ENCODE peak calls at places on chromosome 5, in nine cellular contexts. W is cardiac muscle cell; G is upper lobe of right lung; Y is left lung; I is CD8-positive, alpha-beta T cell; S is bronchial epithelial cell; R is adipocyte; Z is pancreas; F is heart right ventricle. B is an unnamed sample. For H3K36me3, the result is how much of the 10 kb centered on the place peaks cover.

GRCh38 chr5:31854181-31854624 is 215.3 kb downstream of the PDZD2 start:
- DNase-seq in W (peak), G (peak), Y (peak), I (no peak), S (peak), R (peak), Z (no peak), F (peak), B (no peak)

GRCh38 chr5:95081500-95082355 is 203.2 kb downstream of the MCTP1 start:
- DNase-seq in W (peak), G (peak), Y (peak), I (no peak), S (peak), R (peak), Z (no peak), F (peak), B (no peak)

GRCh38 chr5:156201793-156202388 is 125.1 kb upstream of the SGCD start:
- DNase-seq in W (peak), G (no peak), Y (no peak), I (no peak), S (peak), R (peak), Z (no peak), F (no peak), B (no peak)

GRCh38 chr5:20575515-20575914 is 587.5 kb upstream of the CDH18 start:
- DNase-seq in W (peak), G (no peak), Y (no peak), I (no peak), S (no peak), R (no peak), Z (no peak), F (no peak), B (no peak)

GRCh38 chr5:37121027-37121426 is 128.1 kb downstream of the CPLANE1 start:
- DNase-seq in W (no peak), G (no peak), Y (no peak), I (no peak), S (no peak), R (no peak), Z (no peak), F (no peak), B (no peak)

GRCh38 chr5:96381526-96381925 is 51.5 kb downstream of the PCSK1 start:
- DNase-seq in W (no peak), G (no peak), Y (no peak), I (peak), S (no peak), R (no peak), Z (no peak), F (no peak), B (no peak)

GRCh38 chr5:139689631-139690384 is 41.7 kb downstream of the CXXC5 start:
- DNase-seq in W (peak), G (no peak), Y (no peak), I (no peak), S (no peak), R (peak), Z (peak), F (no peak), B (no peak)

GRCh38 chr5:45277860-45278259 is 418.3 kb downstream of the HCN1 start:
- DNase-seq in W (no peak), G (no peak), Y (no peak), I (no peak), S (no peak), R (no peak), Z (no peak), F (no peak), B (no peak)

GRCh38 chr5:97839338-97840081 is 656.5 kb upstream of the RIOK2 start:
- DNase-seq in W (peak), G (no peak), Y (no peak), I (no peak), S (peak), R (peak), Z (no peak), F (no peak), B (no peak)

GRCh38 chr5:56078675-56079500 is 84.1 kb upstream of the IL6ST start:
- DNase-seq in W (peak), G (no peak), Y (no peak), I (no peak), S (peak), R (peak), Z (no peak), F (no peak), B (no peak)

GRCh38 chr5:148374693-148375360 is 8.9 kb upstream of the FBXO38 start:
- DNase-seq in W (peak), G (peak), Y (peak), I (no peak), S (peak), R (peak), Z (no peak), F (no peak), B (no peak)

GRCh38 chr5:75828029-75828428 is 110.8 kb upstream of the POC5 start:
- DNase-seq in W (no peak), G (no peak), Y (no peak), I (no peak), S (no peak), R (no peak), Z (no peak), F (no peak), B (no peak)

GRCh38 chr5:95962785-95963184 is 1.1 kb upstream of the ELL2 start:
- DNase-seq in W (peak), G (no peak), Y (no peak), I (no peak), S (peak), R (no peak), Z (no peak), F (no peak), B (no peak)

GRCh38 chr5:123084730-123085605 is 4.1 kb upstream of the PRDM6 start:
- DNase-seq in W (no peak), G (no peak), Y (no peak), I (no peak), S (no peak), R (no peak), Z (no peak), F (no peak), B (no peak)

GRCh38 chr5:75622564-75622963 is 11.3 kb downstream of the ANKDD1B start:
- DNase-seq in W (no peak), G (no peak), Y (no peak), I (no peak), S (peak), R (no peak), Z (no peak), F (no peak), B (no peak)

DNA sequence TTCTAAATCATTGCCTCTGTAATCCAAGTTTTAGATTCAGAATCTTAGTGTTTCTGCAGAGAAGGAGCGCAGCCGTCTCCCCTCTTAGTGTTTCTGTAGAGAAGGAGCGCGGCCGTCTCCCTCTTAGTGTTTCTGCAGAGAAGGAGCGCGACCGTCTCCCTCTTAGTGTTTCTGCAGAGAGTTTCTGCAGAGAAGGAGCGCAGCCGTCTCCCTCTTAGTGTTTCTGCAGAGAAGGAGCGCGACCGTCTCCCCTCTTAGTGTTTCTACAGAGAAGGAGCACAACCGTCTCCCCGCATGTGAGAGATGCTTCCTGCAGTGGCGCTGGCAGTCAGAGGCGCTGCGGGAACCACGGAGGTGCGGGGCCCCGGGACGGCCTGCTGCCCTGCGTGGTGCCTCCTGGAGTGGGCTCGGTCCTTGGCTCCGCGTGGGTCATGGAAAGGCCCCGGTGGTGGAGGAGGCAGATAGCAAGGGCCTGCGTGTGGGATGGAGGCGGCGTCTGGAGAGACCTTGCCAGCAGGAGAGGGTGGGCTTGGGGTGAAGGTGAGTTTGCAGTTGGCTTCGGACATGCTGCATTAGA is 10.9 kb downstream of the CEP72 start:
- DNase-seq in W (no peak), G (peak), Y (peak), I (no peak), S (no peak), R (no peak), Z (no peak), F (no peak), B (no peak)
- H3K36me3 ChIP-seq in W (under half), G (under half), Y (half or more), I (under half), S (under half), R (under half), Z (under half), F (under half), B (under half)

GRCh38 chr5:10421841-10422691 is 19.6 kb upstream of the ROPN1L start:
- DNase-seq in W (peak), G (no peak), Y (no peak), I (no peak), S (no peak), R (no peak), Z (no peak), F (no peak), B (no peak)
- H3K36me3 ChIP-seq in W (half or more), G (half or more), Y (half or more), I (under half), S (under half), R (half or more), Z (under half), F (half or more), B (under half)

GRCh38 chr5:33465120-33465519 is 24.4 kb downstream of the TARS1 start:
- DNase-seq in W (no peak), G (no peak), Y (no peak), I (no peak), S (no peak), R (no peak), Z (no peak), F (no peak), B (no peak)
- H3K36me3 ChIP-seq in W (half or more), G (half or more), Y (half or more), I (half or more), S (under half), R (half or more), Z (half or more), F (half or more), B (half or more)

GRCh38 chr5:150397749-150398431 is 14.8 kb downstream of the CD74 start:
- DNase-seq in W (no peak), G (no peak), Y (no peak), I (no peak), S (no peak), R (no peak), Z (no peak), F (no peak), B (no peak)
- H3K36me3 ChIP-seq in W (under half), G (half or more), Y (half or more), I (under half), S (under half), R (half or more), Z (under half), F (under half), B (under half)

DNA sequence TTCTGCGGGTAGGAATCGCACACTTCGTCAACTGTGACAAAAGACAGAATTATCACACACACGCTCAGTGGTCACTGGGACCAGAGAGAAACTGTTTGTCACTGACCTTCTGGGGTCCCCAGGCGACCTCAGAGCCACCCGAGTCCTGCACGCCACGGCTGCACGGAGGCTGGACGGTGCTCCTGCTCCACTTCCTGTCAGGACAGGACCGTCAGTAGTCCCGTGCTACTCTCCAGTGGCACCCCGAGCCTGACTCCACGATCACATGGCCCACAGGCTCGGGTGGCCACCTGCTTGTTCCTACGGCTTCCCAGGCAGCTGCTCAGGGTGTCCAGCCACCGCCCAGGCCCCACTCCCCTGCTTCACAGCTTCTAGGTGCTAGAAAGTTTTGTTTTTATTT is 17.9 kb downstream of the MRNIP start:
- DNase-seq in W (no peak), G (no peak), Y (peak), I (no peak), S (no peak), R (no peak), Z (peak), F (no peak), B (no peak)
- H3K36me3 ChIP-seq in W (under half), G (under half), Y (half or more), I (under half), S (under half), R (under half), Z (under half), F (half or more), B (under half)

GRCh38 chr5:39466804-39467203 is 42.0 kb upstream of the DAB2 start:
- DNase-seq in W (no peak), G (no peak), Y (no peak), I (no peak), S (no peak), R (no peak), Z (no peak), F (no peak), B (no peak)
- H3K36me3 ChIP-seq in W (under half), G (under half), Y (under half), I (under half), S (under half), R (under half), Z (under half), F (under half), B (under half)

B was measured in Peyer's patch.